ENCODE peak calls at places on chromosomes 3 and 15, in four cellular contexts. One of them, this sample, is unnamed.

GRCh38 chr15:39188930-39189329 is 391.9 kb upstream of the THBS1 start:
- DNase-seq in right lobe of liver: no peak
- DNase-seq in hippocampal formation: no peak
- DNase-seq in cerebellar cortex: no peak
- DNase-seq in this sample: no peak

GRCh38 chr3:12357456-12357855 is 68.6 kb downstream of the PPARG start:
- DNase-seq in right lobe of liver: no peak
- DNase-seq in hippocampal formation: no peak
- DNase-seq in cerebellar cortex: no peak
- DNase-seq in this sample: no peak

GRCh38 chr15:90104551-90104950 is 2.3 kb upstream of the IDH2 start:
- DNase-seq in hippocampal formation: no peak
- DNase-seq in right lobe of liver: peak; percentile 73
- DNase-seq in cerebellar cortex: no peak
- DNase-seq in this sample: no peak

GRCh38 chr15:98648654-98649537 is 557 bp downstream of the IGF1R start:
- DNase-seq in hippocampal formation: no peak
- DNase-seq in cerebellar cortex: peak; percentile 65
- DNase-seq in right lobe of liver: peak; percentile 67
- DNase-seq in this sample: peak; percentile 81

GRCh38 chr3:101809178-101810022 is 30.4 kb downstream of the NXPE3 start:
- DNase-seq in right lobe of liver: no peak
- DNase-seq in cerebellar cortex: no peak
- DNase-seq in hippocampal formation: peak; percentile 25
- DNase-seq in this sample: no peak

GRCh38 chr15:101378879-101379278 is 83.8 kb upstream of the SNRPA1 start:
- DNase-seq in cerebellar cortex: no peak
- DNase-seq in right lobe of liver: peak; percentile 40
- DNase-seq in hippocampal formation: no peak
- DNase-seq in this sample: no peak

GRCh38 chr3:113585228-113585627 is 52.9 kb downstream of the SIDT1 start:
- DNase-seq in right lobe of liver: no peak
- DNase-seq in cerebellar cortex: no peak
- DNase-seq in hippocampal formation: no peak
- DNase-seq in this sample: no peak

GRCh38 chr3:129461022-129461421 is 21.0 kb downstream of the IFT122 start:
- DNase-seq in right lobe of liver: no peak
- DNase-seq in cerebellar cortex: no peak
- DNase-seq in hippocampal formation: peak; percentile 24
- DNase-seq in this sample: no peak

GRCh38 chr15:91549581-91549980 is 303.9 kb upstream of the SLCO3A1 start:
- DNase-seq in right lobe of liver: no peak
- DNase-seq in cerebellar cortex: no peak
- DNase-seq in hippocampal formation: no peak
- DNase-seq in this sample: no peak

GRCh38 chr15:44370830-44371229 is 56.6 kb upstream of the CTDSPL2 start:
- DNase-seq in right lobe of liver: no peak
- DNase-seq in hippocampal formation: no peak
- DNase-seq in cerebellar cortex: peak; percentile 6
- DNase-seq in this sample: no peak

GRCh38 chr3:100226712-100227429 is 33.9 kb upstream of the TBC1D23 start:
- DNase-seq in cerebellar cortex: no peak
- DNase-seq in right lobe of liver: no peak
- DNase-seq in hippocampal formation: no peak
- DNase-seq in this sample: no peak

GRCh38 chr3:16667633-16668032 is 62.4 kb upstream of the DAZL start:
- DNase-seq in hippocampal formation: no peak
- DNase-seq in cerebellar cortex: no peak
- DNase-seq in right lobe of liver: no peak
- DNase-seq in this sample: no peak

GRCh38 chr15:61081028-61081322 is 148.1 kb downstream of the RORA start:
- DNase-seq in hippocampal formation: no peak
- DNase-seq in right lobe of liver: no peak
- DNase-seq in cerebellar cortex: no peak
- DNase-seq in this sample: no peak

GRCh38 chr3:57942872-57943283 is 65.3 kb upstream of the FLNB start:
- DNase-seq in hippocampal formation: no peak
- DNase-seq in cerebellar cortex: peak; percentile 65
- DNase-seq in right lobe of liver: no peak
- DNase-seq in this sample: no peak

GRCh38 chr3:111881480-111881879 is 22.4 kb downstream of the PHLDB2 start:
- DNase-seq in right lobe of liver: no peak
- DNase-seq in hippocampal formation: no peak
- DNase-seq in cerebellar cortex: no peak
- DNase-seq in this sample: no peak

GRCh38 chr3:124504332-124505059 is 225.8 kb upstream of the UMPS start:
- DNase-seq in hippocampal formation: no peak
- DNase-seq in right lobe of liver: no peak
- DNase-seq in cerebellar cortex: no peak
- DNase-seq in this sample: peak; percentile 66

GRCh38 chr3:157089455-157090221 is 70.3 kb downstream of the CCNL1 start:
- DNase-seq in right lobe of liver: no peak
- DNase-seq in cerebellar cortex: no peak
- DNase-seq in hippocampal formation: no peak
- DNase-seq in this sample: peak; percentile 67

GRCh38 chr3:117523407-117523806 is 813.8 kb downstream of the TUSC7 start:
- DNase-seq in cerebellar cortex: no peak
- DNase-seq in right lobe of liver: no peak
- DNase-seq in hippocampal formation: no peak
- DNase-seq in this sample: no peak

GRCh38 chr3:45929042-45929679 is 14.1 kb upstream of the CXCR6 start:
- DNase-seq in cerebellar cortex: peak; percentile 27
- DNase-seq in hippocampal formation: no peak
- DNase-seq in right lobe of liver: no peak
- DNase-seq in this sample: peak; percentile 61

This sample was measured in upper lobe of right lung.